ENCODE peak calls at places on chromosomes 4 and X, in six cellular contexts. One of them, this sample, is unnamed.

GRCh38 chrX:8663325-8663724 is 68.6 kb downstream of the ANOS1 start:
- DNase-seq in mesenchymal stem cell: no peak
- DNase-seq in H1: no peak
- DNase-seq in trophoblast cell: peak
- DNase-seq in IMR-90: no peak
- DNase-seq in H9: no peak
- DNase-seq in this sample: no peak

GRCh38 chr4:175412744-175413143 is 399.3 kb downstream of the GPM6A start:
- DNase-seq in H9: no peak
- DNase-seq in H1: no peak
- DNase-seq in IMR-90: peak
- DNase-seq in trophoblast cell: no peak
- DNase-seq in mesenchymal stem cell: no peak
- DNase-seq in this sample: no peak

GRCh38 chr4:113975578-113975977 is 3.9 kb downstream of the ARSJ start:
- DNase-seq in mesenchymal stem cell: no peak
- DNase-seq in trophoblast cell: no peak
- DNase-seq in IMR-90: no peak
- DNase-seq in H1: no peak
- DNase-seq in H9: no peak
- DNase-seq in this sample: no peak

GRCh38 chrX:39470588-39471155 is 627.1 kb downstream of the BCOR start:
- DNase-seq in H1: no peak
- DNase-seq in IMR-90: peak
- DNase-seq in mesenchymal stem cell: no peak
- DNase-seq in H9: no peak
- DNase-seq in trophoblast cell: no peak
- DNase-seq in this sample: no peak

GRCh38 chr4:175127314-175127713 is 209.2 kb downstream of the ADAM29 start:
- DNase-seq in IMR-90: peak
- DNase-seq in trophoblast cell: no peak
- DNase-seq in mesenchymal stem cell: no peak
- DNase-seq in H1: no peak
- DNase-seq in H9: no peak
- DNase-seq in this sample: no peak

GRCh38 chr4:89298788-89299152 is 8.8 kb downstream of the GPRIN3 start:
- DNase-seq in IMR-90: no peak
- DNase-seq in trophoblast cell: no peak
- DNase-seq in H9: no peak
- DNase-seq in mesenchymal stem cell: peak
- DNase-seq in H1: no peak
- DNase-seq in this sample: no peak

GRCh38 chr4:127732623-127733199 is 2.5 kb downstream of the SLC25A31 start:
- DNase-seq in trophoblast cell: peak
- DNase-seq in mesenchymal stem cell: peak
- DNase-seq in IMR-90: peak
- DNase-seq in H9: no peak
- DNase-seq in H1: no peak
- DNase-seq in this sample: peak

GRCh38 chr4:72505314-72505744 is 63.7 kb downstream of the ADAMTS3 start:
- DNase-seq in H9: peak
- DNase-seq in trophoblast cell: peak
- DNase-seq in mesenchymal stem cell: peak
- DNase-seq in H1: no peak
- DNase-seq in IMR-90: peak
- DNase-seq in this sample: peak

GRCh38 chr4:154467886-154468285 is 23.7 kb downstream of the DCHS2 start:
- DNase-seq in H9: no peak
- DNase-seq in mesenchymal stem cell: no peak
- DNase-seq in IMR-90: peak
- DNase-seq in H1: no peak
- DNase-seq in trophoblast cell: no peak
- DNase-seq in this sample: no peak

GRCh38 chr4:10584042-10584441 is 100.5 kb downstream of the CLNK start:
- DNase-seq in IMR-90: peak
- DNase-seq in mesenchymal stem cell: peak
- DNase-seq in H1: no peak
- DNase-seq in trophoblast cell: peak
- DNase-seq in H9: no peak
- DNase-seq in this sample: no peak

GRCh38 chr4:9812530-9813340 is 31.3 kb downstream of the DRD5 start:
- DNase-seq in H9: no peak
- DNase-seq in mesenchymal stem cell: no peak
- DNase-seq in trophoblast cell: no peak
- DNase-seq in IMR-90: no peak
- DNase-seq in H1: no peak
- DNase-seq in this sample: no peak

GRCh38 chr4:149531861-149532260 is 283.8 kb downstream of the IQCM start:
- DNase-seq in H1: no peak
- DNase-seq in trophoblast cell: no peak
- DNase-seq in IMR-90: peak
- DNase-seq in mesenchymal stem cell: peak
- DNase-seq in H9: no peak
- DNase-seq in this sample: no peak

GRCh38 chrX:106698693-106699092 is 27.8 kb upstream of the RNF128 start:
- DNase-seq in mesenchymal stem cell: peak
- DNase-seq in H9: no peak
- DNase-seq in H1: no peak
- DNase-seq in IMR-90: peak
- DNase-seq in trophoblast cell: no peak
- DNase-seq in this sample: no peak

GRCh38 chr4:16889945-16890344 is 8.5 kb downstream of the LDB2 start:
- DNase-seq in mesenchymal stem cell: no peak
- DNase-seq in H9: no peak
- DNase-seq in IMR-90: no peak
- DNase-seq in trophoblast cell: no peak
- DNase-seq in H1: no peak
- DNase-seq in this sample: no peak

GRCh38 chr4:147793569-147793968 is 61.7 kb downstream of the ARHGAP10 start:
- DNase-seq in mesenchymal stem cell: peak
- DNase-seq in H1: no peak
- DNase-seq in trophoblast cell: no peak
- DNase-seq in H9: no peak
- DNase-seq in IMR-90: peak
- DNase-seq in this sample: no peak

GRCh38 chr4:54852602-54853001 is 194.8 kb downstream of the KIT start:
- DNase-seq in H1: no peak
- DNase-seq in H9: no peak
- DNase-seq in IMR-90: no peak
- DNase-seq in mesenchymal stem cell: no peak
- DNase-seq in trophoblast cell: no peak
- DNase-seq in this sample: no peak

GRCh38 chr4:57602133-57602532 is 491.9 kb upstream of the IGFBP7 start:
- DNase-seq in mesenchymal stem cell: no peak
- DNase-seq in IMR-90: no peak
- DNase-seq in H9: no peak
- DNase-seq in trophoblast cell: no peak
- DNase-seq in H1: no peak
- DNase-seq in this sample: no peak

GRCh38 chrX:124028177-124028576 is 66.7 kb downstream of the STAG2 start:
- DNase-seq in H9: no peak
- DNase-seq in IMR-90: peak
- DNase-seq in trophoblast cell: no peak
- DNase-seq in H1: no peak
- DNase-seq in mesenchymal stem cell: no peak
- DNase-seq in this sample: no peak

GRCh38 chr4:176270669-176271068 is 1.6 kb upstream of the ASB5 start:
- DNase-seq in IMR-90: peak
- DNase-seq in mesenchymal stem cell: peak
- DNase-seq in H9: no peak
- DNase-seq in trophoblast cell: peak
- DNase-seq in H1: peak
- DNase-seq in this sample: no peak

GRCh38 chr4:184196730-184197355 is 20.8 kb downstream of the ENPP6 start:
- DNase-seq in mesenchymal stem cell: no peak
- DNase-seq in H1: no peak
- DNase-seq in IMR-90: no peak
- DNase-seq in H9: no peak
- DNase-seq in trophoblast cell: no peak
- DNase-seq in this sample: no peak

GRCh38 chr4:40480291-40480690 is 145.2 kb downstream of the CHRNA9 start:
- DNase-seq in H1: no peak
- DNase-seq in H9: no peak
- DNase-seq in mesenchymal stem cell: no peak
- DNase-seq in IMR-90: no peak
- DNase-seq in trophoblast cell: no peak
- DNase-seq in this sample: no peak

GRCh38 chr4:89438102-89438831 is 130.7 kb upstream of the GPRIN3 start:
- DNase-seq in IMR-90: peak
- DNase-seq in H9: peak
- DNase-seq in trophoblast cell: peak
- DNase-seq in H1: peak
- DNase-seq in mesenchymal stem cell: peak
- DNase-seq in this sample: no peak

GRCh38 chrX:34404386-34405070 is 252.6 kb downstream of the TMEM47 start:
- DNase-seq in H1: no peak
- DNase-seq in H9: no peak
- DNase-seq in trophoblast cell: no peak
- DNase-seq in mesenchymal stem cell: no peak
- DNase-seq in IMR-90: no peak
- DNase-seq in this sample: no peak

GRCh38 chrX:154452823-154453222 is 5.3 kb upstream of the PLXNA3 start:
- DNase-seq in trophoblast cell: no peak
- DNase-seq in H1: no peak
- DNase-seq in mesenchymal stem cell: no peak
- DNase-seq in H9: no peak
- DNase-seq in IMR-90: no peak
- DNase-seq in this sample: no peak

GRCh38 chrX:103464071-103464773 is 55.1 kb downstream of the RAB40A start:
- DNase-seq in H9: peak
- DNase-seq in H1: no peak
- DNase-seq in trophoblast cell: peak
- DNase-seq in mesenchymal stem cell: peak
- DNase-seq in IMR-90: peak
- DNase-seq in this sample: no peak

GRCh38 chr4:88597970-88598369 is 5.7 kb downstream of the HERC3 start:
- DNase-seq in IMR-90: no peak
- DNase-seq in trophoblast cell: no peak
- DNase-seq in mesenchymal stem cell: no peak
- DNase-seq in H9: no peak
- DNase-seq in H1: no peak
- DNase-seq in this sample: no peak

GRCh38 chrX:20451936-20452335 is 185.2 kb upstream of the RPS6KA3 start:
- DNase-seq in H1: no peak
- DNase-seq in trophoblast cell: no peak
- DNase-seq in H9: no peak
- DNase-seq in mesenchymal stem cell: no peak
- DNase-seq in IMR-90: no peak
- DNase-seq in this sample: no peak

GRCh38 chrX:20455001-20455400 is 188.3 kb upstream of the RPS6KA3 start:
- DNase-seq in trophoblast cell: no peak
- DNase-seq in mesenchymal stem cell: no peak
- DNase-seq in IMR-90: no peak
- DNase-seq in H9: no peak
- DNase-seq in H1: no peak
- DNase-seq in this sample: no peak

GRCh38 chrX:20454117-20454516 is 187.4 kb upstream of the RPS6KA3 start:
- DNase-seq in mesenchymal stem cell: peak
- DNase-seq in H1: no peak
- DNase-seq in trophoblast cell: no peak
- DNase-seq in IMR-90: peak
- DNase-seq in H9: no peak
- DNase-seq in this sample: no peak

GRCh38 chrX:20456971-20457370 is 190.3 kb upstream of the RPS6KA3 start:
- DNase-seq in H1: no peak
- DNase-seq in IMR-90: no peak
- DNase-seq in trophoblast cell: no peak
- DNase-seq in H9: no peak
- DNase-seq in mesenchymal stem cell: no peak
- DNase-seq in this sample: no peak

GRCh38 chrX:20452487-20452886 is 185.8 kb upstream of the RPS6KA3 start:
- DNase-seq in IMR-90: no peak
- DNase-seq in H9: no peak
- DNase-seq in mesenchymal stem cell: no peak
- DNase-seq in trophoblast cell: no peak
- DNase-seq in H1: no peak
- DNase-seq in this sample: no peak
- H2AFZ ChIP-seq in IMR-90: no peak
- H2AFZ ChIP-seq in H9: no peak
- H2AFZ ChIP-seq in mesenchymal stem cell: no peak
- H2AFZ ChIP-seq in trophoblast cell: no peak
- H2AFZ ChIP-seq in H1: no peak
- H2AFZ ChIP-seq in this sample: no peak

GRCh38 chr4:80071643-80072606 is 1.1 kb downstream of the ANTXR2 start:
- DNase-seq in trophoblast cell: no peak
- DNase-seq in IMR-90: peak
- DNase-seq in H9: peak
- DNase-seq in H1: peak
- DNase-seq in mesenchymal stem cell: peak
- DNase-seq in this sample: peak
- H2BK5ac ChIP-seq in trophoblast cell: peak
- H2BK5ac ChIP-seq in IMR-90: peak
- H2BK5ac ChIP-seq in H9: no peak
- H2BK5ac ChIP-seq in H1: peak
- H2BK5ac ChIP-seq in mesenchymal stem cell: peak
- H2BK5ac ChIP-seq in this sample: peak

DNA sequence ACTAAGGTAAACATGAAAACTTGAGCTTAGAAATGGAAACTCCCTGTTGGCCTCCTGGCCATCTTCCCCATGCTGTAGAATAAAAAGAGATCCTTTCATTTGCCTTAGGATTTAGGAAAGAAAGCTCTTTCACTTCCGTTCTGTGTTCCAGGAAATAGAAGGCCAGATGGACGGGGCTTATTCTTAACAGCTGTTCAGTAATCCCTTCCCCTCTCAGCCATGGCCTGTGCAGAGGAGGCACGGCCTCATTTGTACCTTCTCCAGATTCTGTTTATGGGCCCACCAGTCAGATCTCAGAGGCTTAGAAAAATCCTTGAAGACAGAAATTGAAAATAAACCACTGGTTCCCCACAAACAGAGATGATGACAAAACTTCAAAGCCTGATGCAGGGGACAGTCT is 189.0 kb downstream of the SOWAHB start:
- DNase-seq in mesenchymal stem cell: peak
- DNase-seq in trophoblast cell: no peak
- DNase-seq in H1: no peak
- DNase-seq in H9: no peak
- DNase-seq in IMR-90: no peak
- DNase-seq in this sample: no peak
- H3K27ac ChIP-seq in mesenchymal stem cell: no peak
- H3K27ac ChIP-seq in trophoblast cell: no peak
- H3K27ac ChIP-seq in H1: no peak
- H3K27ac ChIP-seq in H9: no peak
- H3K27ac ChIP-seq in IMR-90: peak
- H3K27ac ChIP-seq in this sample: no peak

DNA sequence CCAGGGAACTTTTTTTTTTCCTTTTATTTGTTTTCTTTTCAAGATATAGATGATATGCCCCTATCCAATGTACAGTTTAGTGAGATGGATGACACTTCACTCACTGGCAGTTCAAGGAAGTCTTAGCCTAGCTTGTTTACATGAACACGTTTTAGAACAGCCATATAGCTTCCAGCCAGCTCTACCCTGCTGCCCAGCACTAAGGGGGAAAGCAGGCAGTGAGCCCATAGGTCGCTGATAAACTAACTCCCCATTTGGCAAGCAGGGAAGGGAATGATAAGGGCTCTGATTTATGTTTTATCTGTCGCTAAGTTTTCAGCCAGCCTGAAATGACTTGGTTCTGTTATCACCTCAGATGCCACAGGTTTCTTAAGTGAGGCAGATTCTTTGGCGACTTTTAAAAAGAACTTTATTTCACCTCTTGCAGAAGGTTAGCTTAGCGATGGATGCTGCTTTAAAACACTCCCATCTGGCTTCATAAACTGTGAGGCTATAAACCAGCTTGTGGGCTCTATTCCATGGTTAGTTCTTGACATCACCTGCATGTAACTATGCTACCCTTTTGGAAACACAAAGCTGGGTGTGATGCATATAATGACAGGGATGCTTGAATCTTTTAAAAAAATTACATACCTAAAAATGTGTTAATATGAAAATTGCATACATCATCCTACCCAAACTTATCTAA is 348.4 kb downstream of the FBXO8 start:
- DNase-seq in H9: no peak
- DNase-seq in H1: no peak
- DNase-seq in mesenchymal stem cell: peak
- DNase-seq in IMR-90: no peak
- DNase-seq in trophoblast cell: no peak
- DNase-seq in this sample: no peak
- H2AFZ ChIP-seq in H9: no peak
- H2AFZ ChIP-seq in H1: no peak
- H2AFZ ChIP-seq in mesenchymal stem cell: no peak
- H2AFZ ChIP-seq in IMR-90: no peak
- H2AFZ ChIP-seq in trophoblast cell: no peak
- H2AFZ ChIP-seq in this sample: no peak